ENCODE peak calls at places on chromosomes 6 and 20, in five cellular contexts. R is GM12864, I is IMR-90, V is stomach, E is heart left ventricle. U is an unnamed sample.

GRCh38 chr6:91088515-91088914 is 501.6 kb upstream of the MAP3K7 start:
- DNase-seq in R (no peak), I (no peak), V (no peak), E (no peak), U (no peak)

GRCh38 chr6:156423829-156424228 is 353.3 kb upstream of the ARID1B start:
- DNase-seq in R (no peak), I (no peak), V (no peak), E (no peak), U (no peak)

GRCh38 chr20:4962257-4962855 is 39.0 kb downstream of the SLC23A2 start:
- DNase-seq in R (no peak), I (no peak), V (no peak), E (no peak), U (no peak)

GRCh38 chr20:20276806-20277530 is 90.9 kb upstream of the INSM1 start:
- DNase-seq in R (no peak), I (no peak), V (no peak), E (no peak), U (no peak)

GRCh38 chr6:163343609-163344008 is 70.9 kb upstream of the QKI start:
- DNase-seq in R (no peak), I (no peak), V (no peak), E (no peak), U (no peak)

GRCh38 chr6:28907394-28907793 is 16.4 kb downstream of the TRIM27 start:
- DNase-seq in R (no peak), I (peak; percentile 96), V (no peak), E (no peak), U (peak; percentile 82)

GRCh38 chr20:54132612-54133433 is 41.0 kb downstream of the CYP24A1 start:
- DNase-seq in R (no peak), I (peak; percentile 98), V (no peak), E (no peak), U (peak; percentile 97)

GRCh38 chr6:106620931-106621672 is 8.2 kb downstream of the RTN4IP1 start:
- DNase-seq in R (no peak), I (peak; percentile 42), V (no peak), E (no peak), U (peak; percentile 20)

GRCh38 chr20:11675920-11676617 is 241.6 kb upstream of the BTBD3 start:
- DNase-seq in R (no peak), I (peak; percentile 12), V (no peak), E (no peak), U (peak; percentile 14)
- H3K4me3 ChIP-seq in R (no peak overlapping the region), I (no peak overlapping the region), V (no peak overlapping the region), E (no peak overlapping the region), U (no peak overlapping the region)

GRCh38 chr6:118288355-118289124 is 259.6 kb upstream of the PLN start:
- DNase-seq in R (no peak), I (peak; percentile 52), V (no peak), E (no peak), U (peak; percentile 21)
- TF ChIP-seq CTCF in R (no peak), I (peak; percentile 47), V (no peak), E (peak; percentile 20), U (peak; percentile 58)

GRCh38 chr6:137488736-137489409 is 5.3 kb downstream of the OLIG3 start:
- DNase-seq in R (no peak), I (no peak), V (no peak), E (no peak), U (no peak)
- H3K4me3 ChIP-seq in R (no peak overlapping the region), I (no peak overlapping the region), V (peak overlapping the region; percentile 2), E (no peak overlapping the region), U (no peak overlapping the region)

DNA sequence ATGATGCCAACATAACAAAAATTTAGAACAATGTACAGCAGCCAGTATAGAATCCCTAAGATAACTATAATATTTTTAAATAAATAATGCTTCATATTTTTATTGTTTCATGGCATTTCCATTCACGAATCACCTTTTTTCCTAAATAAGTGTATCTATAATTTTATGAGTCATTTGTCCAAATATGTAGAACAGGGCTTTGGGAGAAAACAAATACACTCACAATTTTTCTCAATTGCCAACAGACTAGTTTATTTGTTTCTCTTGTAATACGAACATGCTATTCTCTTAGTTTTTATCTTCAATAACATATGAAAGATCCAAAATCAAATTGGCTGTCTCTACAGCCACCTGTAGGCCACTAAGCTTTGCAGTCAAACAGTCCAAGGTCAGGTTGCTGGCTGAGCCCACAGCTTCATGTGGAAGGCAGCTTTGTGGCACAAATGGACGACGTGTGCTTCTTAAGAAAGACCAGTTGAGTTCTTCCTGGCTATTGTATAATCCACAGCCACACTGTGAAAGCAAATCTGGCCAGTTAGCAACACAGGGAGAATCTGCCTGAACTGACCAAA is 29.0 kb downstream of the MKKS start:
- DNase-seq in R (no peak), I (no peak), V (no peak), E (no peak), U (no peak)
- TF ChIP-seq CTCF in R (no peak), I (no peak), V (no peak), E (no peak), U (no peak)

GRCh38 chr20:673606-674005 is 2.0 kb downstream of the SCRT2 start:
- DNase-seq in R (no peak), I (no peak), V (no peak), E (no peak), U (no peak)

GRCh38 chr20:669573-669972 is 6.0 kb downstream of the SCRT2 start:
- DNase-seq in R (no peak), I (no peak), V (no peak), E (peak; percentile 51), U (no peak)

GRCh38 chr20:672975-673604 is 2.5 kb downstream of the SCRT2 start:
- DNase-seq in R (no peak), I (no peak), V (no peak), E (no peak), U (no peak)

GRCh38 chr20:668638-669037 is 7.0 kb downstream of the SCRT2 start:
- DNase-seq in R (no peak), I (no peak), V (no peak), E (no peak), U (no peak)

GRCh38 chr20:671252-672030 is 4.2 kb downstream of the SCRT2 start:
- DNase-seq in R (no peak), I (no peak), V (no peak), E (no peak), U (no peak)
- H3K4me3 ChIP-seq in R (no peak overlapping the region), I (no peak overlapping the region), V (no peak overlapping the region), E (no peak overlapping the region), U (no peak overlapping the region)

GRCh38 chr6:4820704-4821276 is 44.6 kb downstream of the CDYL start:
- DNase-seq in R (no peak), I (peak; percentile 69), V (no peak), E (no peak), U (peak; percentile 76)
- TF ChIP-seq CTCF in R (no peak), I (no peak), V (no peak), E (no peak), U (no peak)

GRCh38 chr6:149924206-149924932 is 1.4 kb upstream of the RAET1G start:
- DNase-seq in R (no peak), I (no peak), V (no peak), E (no peak), U (no peak)

GRCh38 chr6:149923327-149923986 is 536 bp upstream of the RAET1G start:
- DNase-seq in R (no peak), I (no peak), V (no peak), E (no peak), U (no peak)

GRCh38 chr6:149921361-149921760 is 1.6 kb downstream of the RAET1G start:
- DNase-seq in R (no peak), I (no peak), V (no peak), E (no peak), U (no peak)

GRCh38 chr6:149924933-149925252 is 2.0 kb upstream of the RAET1G start:
- DNase-seq in R (no peak), I (no peak), V (no peak), E (no peak), U (no peak)

GRCh38 chr6:149922642-149923326 is at the start of gene RAET1G:
- DNase-seq in R (peak; percentile 16), I (peak; percentile 96), V (peak; percentile 88), E (peak; percentile 91), U (peak; percentile 95)
- H3K4me3 ChIP-seq in R (no peak within 1 kb of the TSS), I (peak within 1 kb of the TSS; percentile 59), V (peak within 1 kb of the TSS; percentile 49), E (peak within 1 kb of the TSS; percentile 48), U (peak within 1 kb of the TSS; percentile 64)

GRCh38 chr6:130365166-130366010 is 429 bp upstream of the TMEM200A start:
- DNase-seq in R (no peak), I (peak; percentile 70), V (peak; percentile 62), E (peak; percentile 36), U (peak; percentile 58)
- TF ChIP-seq CTCF in R (peak; percentile 64), I (peak; percentile 85), V (peak; percentile 47), E (peak; percentile 24), U (peak; percentile 56)

DNA sequence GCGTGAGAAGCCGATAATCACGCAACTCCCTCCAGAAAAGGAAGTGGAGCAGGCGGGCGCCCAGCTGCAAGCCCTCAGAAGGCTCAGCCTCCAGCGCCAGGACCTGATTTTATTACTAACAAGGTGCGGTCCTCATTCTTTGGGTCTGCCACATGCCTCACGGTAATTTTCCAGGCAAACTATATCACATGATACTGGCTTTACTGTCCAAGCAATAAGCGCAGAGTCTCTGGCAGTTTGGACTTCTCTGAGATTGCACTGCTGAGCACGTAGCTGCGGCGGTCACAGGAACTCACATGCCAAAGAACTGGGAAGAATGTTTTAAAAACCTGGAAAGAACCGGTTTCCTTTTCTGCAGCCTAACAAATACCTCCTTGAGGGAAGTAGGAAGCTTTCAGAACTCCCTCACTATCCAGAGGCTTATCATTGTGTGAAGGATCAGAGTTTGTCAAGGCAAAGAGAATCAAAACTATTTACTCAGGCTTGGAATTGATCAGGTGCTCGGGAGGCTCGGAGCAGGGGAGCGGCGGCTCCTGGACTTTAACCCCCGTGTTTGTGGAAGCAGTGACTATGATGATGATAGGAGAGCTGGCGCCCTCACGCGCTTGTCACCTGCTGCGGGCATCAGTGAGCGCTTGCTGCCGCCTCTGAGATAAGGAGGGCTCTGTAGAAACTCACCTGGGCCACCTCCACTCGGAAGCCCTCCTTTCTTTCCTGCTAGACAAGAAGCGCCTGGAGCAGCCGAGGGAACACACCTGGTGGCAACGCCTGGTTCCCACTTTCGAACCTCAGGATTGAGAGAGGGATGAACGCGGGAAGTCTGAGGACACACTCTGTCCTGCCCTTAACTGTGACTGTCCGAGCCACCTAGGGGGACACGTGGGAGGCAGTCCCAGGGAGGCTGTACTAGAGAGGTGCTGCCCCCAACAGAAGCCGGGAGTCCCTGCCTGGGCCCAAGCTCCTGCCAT is 27.2 kb upstream of the SYNJ2 start:
- DNase-seq in R (no peak), I (peak; percentile 26), V (peak; percentile 87), E (no peak), U (peak; percentile 54)
- H3K4me3 ChIP-seq in R (no peak overlapping the region), I (no peak overlapping the region), V (peak overlapping the region; percentile 29), E (no peak overlapping the region), U (peak overlapping the region; percentile 3)

U was measured in cardiac fibroblast.